ENCODE peak calls at places on chromosomes 6 and 20, in four cellular contexts. Z is AG10803; Y is breast epithelium; G is CD4-positive, alpha-beta T cell. U is an unnamed sample.

GRCh38 chr6:87714093-87714809 is 12.2 kb upstream of the AKIRIN2 start:
- DNase-seq in Z (peak), Y (no peak), G (no peak), U (no peak)

GRCh38 chr6:16278048-16278724 is 39.8 kb downstream of the GMPR start:
- DNase-seq in Z (no peak), Y (no peak), G (no peak), U (no peak)

GRCh38 chr6:27630727-27631613 is 158.1 kb upstream of the ZNF184 start:
- DNase-seq in Z (no peak), Y (no peak), G (no peak), U (no peak)

GRCh38 chr20:56626367-56627121 is 2.6 kb upstream of the TFAP2C start:
- DNase-seq in Z (peak), Y (no peak), G (no peak), U (no peak)

GRCh38 chr20:19453369-19453768 is 240.9 kb downstream of the SLC24A3 start:
- DNase-seq in Z (no peak), Y (no peak), G (no peak), U (no peak)

GRCh38 chr6:148580442-148580841 is 166.4 kb upstream of the UST start:
- DNase-seq in Z (no peak), Y (no peak), G (no peak), U (no peak)

GRCh38 chr20:43789593-43789992 is 62.8 kb upstream of the GTSF1L start:
- DNase-seq in Z (no peak), Y (no peak), G (no peak), U (no peak)

GRCh38 chr6:12481292-12481691 is 191.1 kb downstream of the EDN1 start:
- DNase-seq in Z (no peak), Y (no peak), G (no peak), U (no peak)

GRCh38 chr6:14228571-14228970 is 111.0 kb downstream of the CD83 start:
- DNase-seq in Z (peak), Y (no peak), G (no peak), U (no peak)

GRCh38 chr6:35973670-35974222 is 50.7 kb downstream of the SLC26A8 start:
- DNase-seq in Z (no peak), Y (no peak), G (no peak), U (no peak)

GRCh38 chr6:131628726-131629125 is 684 bp upstream of the MED23 start:
- DNase-seq in Z (peak), Y (no peak), G (no peak), U (no peak)

GRCh38 chr6:128557086-128557485 is 36.7 kb upstream of the PTPRK start:
- DNase-seq in Z (no peak), Y (no peak), G (no peak), U (no peak)

GRCh38 chr20:49656304-49656703 is 57.4 kb downstream of the B4GALT5 start:
- DNase-seq in Z (peak), Y (peak), G (no peak), U (peak)

GRCh38 chr20:59469266-59470252 is 134.8 kb upstream of the PHACTR3 start:
- DNase-seq in Z (no peak), Y (no peak), G (no peak), U (no peak)

GRCh38 chr20:58523072-58523681 is 8.0 kb upstream of the APCDD1L start:
- DNase-seq in Z (no peak), Y (no peak), G (no peak), U (no peak)

GRCh38 chr20:63537525-63538203 is 488 bp upstream of the PTK6 start:
- DNase-seq in Z (peak), Y (peak), G (peak), U (peak)

GRCh38 chr6:11179978-11180303 is 52.5 kb downstream of the NEDD9 start:
- DNase-seq in Z (peak), Y (no peak), G (no peak), U (no peak)

GRCh38 chr6:170554086-170554887 is at the start of gene TBP:
- DNase-seq in Z (peak), Y (peak), G (peak), U (peak)

GRCh38 chr20:4797275-4797674 is 75.6 kb downstream of the PRND start:
- DNase-seq in Z (no peak), Y (no peak), G (no peak), U (no peak)

GRCh38 chr6:30061766-30062458 is 847 bp downstream of the POLR1H start:
- DNase-seq in Z (peak), Y (peak), G (no peak), U (no peak)

GRCh38 chr6:151494235-151494950 is 576 bp downstream of the CCDC170 start:
- DNase-seq in Z (peak), Y (peak), G (no peak), U (no peak)

GRCh38 chr6:21664263-21665081 is 70.9 kb downstream of the SOX4 start:
- DNase-seq in Z (no peak), Y (peak), G (no peak), U (peak)

GRCh38 chr20:37821691-37822655 is 81.0 kb upstream of the VSTM2L start:
- DNase-seq in Z (peak), Y (peak), G (no peak), U (no peak)

GRCh38 chr6:33692760-33693158 is 18.7 kb downstream of the UQCC2 start:
- DNase-seq in Z (peak), Y (no peak), G (peak), U (no peak)

GRCh38 chr6:150697515-150697914 is 97.8 kb downstream of the PLEKHG1 start:
- DNase-seq in Z (peak), Y (no peak), G (no peak), U (no peak)

GRCh38 chr6:35415065-35415880 is 36.9 kb upstream of the FANCE start:
- DNase-seq in Z (peak), Y (peak), G (peak), U (peak)

GRCh38 chr20:57397693-57398108 is 6.5 kb downstream of the RBM38 start:
- DNase-seq in Z (no peak), Y (no peak), G (peak), U (no peak)

GRCh38 chr6:39365281-39366074 is 43.0 kb upstream of the KCNK16 start:
- DNase-seq in Z (peak), Y (no peak), G (no peak), U (no peak)

GRCh38 chr6:626236-626635 is 30.7 kb downstream of the HUS1B start:
- DNase-seq in Z (no peak), Y (no peak), G (no peak), U (no peak)

GRCh38 chr6:1313755-1314503 is 2.0 kb downstream of the FOXQ1 start:
- DNase-seq in Z (no peak), Y (no peak), G (no peak), U (no peak)

GRCh38 chr6:84731901-84732300 is 32.5 kb downstream of the TBX18 start:
- DNase-seq in Z (no peak), Y (no peak), G (no peak), U (no peak)

GRCh38 chr6:166902211-166902755 is 54.1 kb downstream of the RNASET2 start:
- DNase-seq in Z (no peak), Y (no peak), G (no peak), U (no peak)

GRCh38 chr6:87040729-87041128 is 54.2 kb downstream of the CGA start:
- DNase-seq in Z (no peak), Y (no peak), G (no peak), U (no peak)

GRCh38 chr20:57786304-57786942 is 76.6 kb upstream of the PMEPA1 start:
- DNase-seq in Z (no peak), Y (no peak), G (no peak), U (no peak)

GRCh38 chr6:17491416-17492142 is 98.2 kb downstream of the CAP2 start:
- DNase-seq in Z (no peak), Y (peak), G (no peak), U (no peak)

GRCh38 chr6:56677559-56677958 is 34.9 kb upstream of the DST start:
- DNase-seq in Z (peak), Y (no peak), G (no peak), U (no peak)

GRCh38 chr20:40811660-40812414 is 122.8 kb upstream of the MAFB start:
- DNase-seq in Z (no peak), Y (no peak), G (no peak), U (no peak)

GRCh38 chr20:48064929-48065328 is 279.6 kb upstream of the SULF2 start:
- DNase-seq in Z (peak), Y (no peak), G (no peak), U (no peak)

GRCh38 chr6:118993803-118994231 is 58.9 kb upstream of the MCM9 start:
- DNase-seq in Z (no peak), Y (no peak), G (no peak), U (no peak)

GRCh38 chr6:28474441-28475219 is 31.3 kb upstream of the ZSCAN23 start:
- DNase-seq in Z (peak), Y (no peak), G (no peak), U (peak)